ENCODE peak calls at places on chromosomes 12 and 14, in five cellular contexts. One of them, this sample, is unnamed.

GRCh38 chr12:1003600-1004271 is 12.7 kb downstream of the ERC1 start:
- DNase-seq in activated gamma-delta T cell: no peak
- DNase-seq in activated T-cell treated with anti-CD3 and anti-CD28 coated beads, Interleukin-2, amount 50 U/mL, for 72 hours: no peak
- DNase-seq in posterior cingulate gyrus: no peak
- DNase-seq in NB4: no peak
- DNase-seq in this sample: no peak

GRCh38 chr14:77459072-77459723 is 1.3 kb downstream of the AHSA1 start:
- DNase-seq in activated gamma-delta T cell: no peak
- DNase-seq in NB4: peak
- DNase-seq in posterior cingulate gyrus: peak
- DNase-seq in activated T-cell treated with anti-CD3 and anti-CD28 coated beads, Interleukin-2, amount 50 U/mL, for 72 hours: peak
- DNase-seq in this sample: peak

GRCh38 chr12:13124661-13125505 is 21.4 kb upstream of the GSG1 start:
- DNase-seq in posterior cingulate gyrus: no peak
- DNase-seq in activated gamma-delta T cell: no peak
- DNase-seq in activated T-cell treated with anti-CD3 and anti-CD28 coated beads, Interleukin-2, amount 50 U/mL, for 72 hours: no peak
- DNase-seq in NB4: no peak
- DNase-seq in this sample: no peak

GRCh38 chr12:72271741-72272661 is at the start of gene TRHDE:
- DNase-seq in activated T-cell treated with anti-CD3 and anti-CD28 coated beads, Interleukin-2, amount 50 U/mL, for 72 hours: no peak
- DNase-seq in NB4: no peak
- DNase-seq in activated gamma-delta T cell: no peak
- DNase-seq in posterior cingulate gyrus: peak
- DNase-seq in this sample: peak

GRCh38 chr12:25242981-25243764 is 7.6 kb downstream of the KRAS start:
- DNase-seq in activated T-cell treated with anti-CD3 and anti-CD28 coated beads, Interleukin-2, amount 50 U/mL, for 72 hours: no peak
- DNase-seq in NB4: no peak
- DNase-seq in activated gamma-delta T cell: no peak
- DNase-seq in posterior cingulate gyrus: no peak
- DNase-seq in this sample: no peak

GRCh38 chr12:105355752-105356151 is 25.3 kb downstream of the C12orf75 start:
- DNase-seq in NB4: no peak
- DNase-seq in activated T-cell treated with anti-CD3 and anti-CD28 coated beads, Interleukin-2, amount 50 U/mL, for 72 hours: no peak
- DNase-seq in posterior cingulate gyrus: no peak
- DNase-seq in activated gamma-delta T cell: no peak
- DNase-seq in this sample: no peak

GRCh38 chr14:90398315-90398811 is 1.5 kb downstream of the CALM1 start:
- DNase-seq in posterior cingulate gyrus: no peak
- DNase-seq in activated T-cell treated with anti-CD3 and anti-CD28 coated beads, Interleukin-2, amount 50 U/mL, for 72 hours: peak
- DNase-seq in NB4: peak
- DNase-seq in activated gamma-delta T cell: no peak
- DNase-seq in this sample: peak

GRCh38 chr14:68792830-68793733 is at the start of gene ZFP36L1:
- DNase-seq in posterior cingulate gyrus: peak
- DNase-seq in activated gamma-delta T cell: peak
- DNase-seq in activated T-cell treated with anti-CD3 and anti-CD28 coated beads, Interleukin-2, amount 50 U/mL, for 72 hours: peak
- DNase-seq in NB4: peak
- DNase-seq in this sample: peak

GRCh38 chr14:31286456-31287293 is 79.1 kb upstream of the HECTD1 start:
- DNase-seq in NB4: no peak
- DNase-seq in activated gamma-delta T cell: no peak
- DNase-seq in activated T-cell treated with anti-CD3 and anti-CD28 coated beads, Interleukin-2, amount 50 U/mL, for 72 hours: no peak
- DNase-seq in posterior cingulate gyrus: no peak
- DNase-seq in this sample: peak

GRCh38 chr12:34404377-34405285 is 382.3 kb downstream of the ALG10 start:
- DNase-seq in activated gamma-delta T cell: no peak
- DNase-seq in posterior cingulate gyrus: no peak
- DNase-seq in activated T-cell treated with anti-CD3 and anti-CD28 coated beads, Interleukin-2, amount 50 U/mL, for 72 hours: no peak
- DNase-seq in NB4: no peak
- DNase-seq in this sample: no peak

GRCh38 chr12:6961695-6962284 is 8.7 kb downstream of the PHB2 start:
- DNase-seq in activated gamma-delta T cell: no peak
- DNase-seq in NB4: peak
- DNase-seq in activated T-cell treated with anti-CD3 and anti-CD28 coated beads, Interleukin-2, amount 50 U/mL, for 72 hours: peak
- DNase-seq in posterior cingulate gyrus: no peak
- DNase-seq in this sample: peak

GRCh38 chr12:66335746-66336145 is 33.5 kb downstream of the HELB start:
- DNase-seq in activated gamma-delta T cell: no peak
- DNase-seq in activated T-cell treated with anti-CD3 and anti-CD28 coated beads, Interleukin-2, amount 50 U/mL, for 72 hours: no peak
- DNase-seq in posterior cingulate gyrus: no peak
- DNase-seq in NB4: no peak
- DNase-seq in this sample: no peak

GRCh38 chr14:104078031-104078455 is 7.5 kb upstream of the ASPG start:
- DNase-seq in activated T-cell treated with anti-CD3 and anti-CD28 coated beads, Interleukin-2, amount 50 U/mL, for 72 hours: peak
- DNase-seq in posterior cingulate gyrus: peak
- DNase-seq in NB4: peak
- DNase-seq in activated gamma-delta T cell: no peak
- DNase-seq in this sample: peak

GRCh38 chr14:55425091-55425490 is 13.5 kb upstream of the ATG14 start:
- DNase-seq in posterior cingulate gyrus: no peak
- DNase-seq in activated gamma-delta T cell: no peak
- DNase-seq in NB4: no peak
- DNase-seq in activated T-cell treated with anti-CD3 and anti-CD28 coated beads, Interleukin-2, amount 50 U/mL, for 72 hours: no peak
- DNase-seq in this sample: no peak

GRCh38 chr12:86052921-86053320 is 178.8 kb downstream of the NTS start:
- DNase-seq in activated T-cell treated with anti-CD3 and anti-CD28 coated beads, Interleukin-2, amount 50 U/mL, for 72 hours: no peak
- DNase-seq in posterior cingulate gyrus: no peak
- DNase-seq in NB4: no peak
- DNase-seq in activated gamma-delta T cell: no peak
- DNase-seq in this sample: peak

GRCh38 chr12:34348836-34349672 is 326.8 kb downstream of the ALG10 start:
- DNase-seq in posterior cingulate gyrus: no peak
- DNase-seq in NB4: no peak
- DNase-seq in activated gamma-delta T cell: no peak
- DNase-seq in activated T-cell treated with anti-CD3 and anti-CD28 coated beads, Interleukin-2, amount 50 U/mL, for 72 hours: no peak
- DNase-seq in this sample: no peak

GRCh38 chr14:20682127-20682434 is 2.3 kb upstream of the RNASE4 start:
- DNase-seq in activated T-cell treated with anti-CD3 and anti-CD28 coated beads, Interleukin-2, amount 50 U/mL, for 72 hours: no peak
- DNase-seq in NB4: no peak
- DNase-seq in posterior cingulate gyrus: no peak
- DNase-seq in activated gamma-delta T cell: no peak
- DNase-seq in this sample: no peak

GRCh38 chr12:65098364-65098763 is 22.7 kb downstream of the WIF1 start:
- DNase-seq in NB4: peak
- DNase-seq in posterior cingulate gyrus: no peak
- DNase-seq in activated T-cell treated with anti-CD3 and anti-CD28 coated beads, Interleukin-2, amount 50 U/mL, for 72 hours: no peak
- DNase-seq in activated gamma-delta T cell: no peak
- DNase-seq in this sample: no peak

GRCh38 chr12:75852143-75852542 is 179.4 kb downstream of the PHLDA1 start:
- DNase-seq in NB4: no peak
- DNase-seq in activated gamma-delta T cell: no peak
- DNase-seq in activated T-cell treated with anti-CD3 and anti-CD28 coated beads, Interleukin-2, amount 50 U/mL, for 72 hours: no peak
- DNase-seq in posterior cingulate gyrus: no peak
- DNase-seq in this sample: peak

GRCh38 chr14:41289025-41289424 is 317.7 kb upstream of the LRFN5 start:
- DNase-seq in activated gamma-delta T cell: no peak
- DNase-seq in activated T-cell treated with anti-CD3 and anti-CD28 coated beads, Interleukin-2, amount 50 U/mL, for 72 hours: no peak
- DNase-seq in posterior cingulate gyrus: no peak
- DNase-seq in NB4: no peak
- DNase-seq in this sample: no peak

GRCh38 chr14:102095231-102095870 is 8.5 kb upstream of the HSP90AA1 start:
- DNase-seq in activated T-cell treated with anti-CD3 and anti-CD28 coated beads, Interleukin-2, amount 50 U/mL, for 72 hours: no peak
- DNase-seq in activated gamma-delta T cell: no peak
- DNase-seq in posterior cingulate gyrus: no peak
- DNase-seq in NB4: peak
- DNase-seq in this sample: no peak